ENCODE peak calls at places on chromosomes 6 and 20, in eight cellular contexts. Z is adipocyte; N is breast epithelium; F is MG63; O is CD8-positive, alpha-beta memory T cell; Q is neural progenitor cell; G is IMR-90; R is stomach. I is an unnamed sample.

GRCh38 chr6:4356899-4357659 is 221.7 kb upstream of the ECI2 start:
- DNase-seq in Z (no peak), F (no peak), R (peak), G (no peak), O (no peak), N (peak), Q (no peak), I (no peak)

GRCh38 chr6:125793280-125793679 is 2.5 kb downstream of the NCOA7 start:
- DNase-seq in Q (peak), N (no peak), Z (peak), R (no peak), F (no peak), G (no peak), O (no peak), I (no peak)

GRCh38 chr6:35078896-35079295 is 62.2 kb downstream of the TCP11 start:
- DNase-seq in N (no peak), O (no peak), G (no peak), R (no peak), F (no peak), Z (no peak), Q (no peak), I (no peak)

GRCh38 chr6:11596640-11597237 is 59.2 kb downstream of the TMEM170B start:
- DNase-seq in G (no peak), Z (no peak), N (no peak), Q (no peak), F (no peak), O (no peak), R (no peak), I (no peak)

GRCh38 chr6:139388384-139388783 is 13.9 kb upstream of the CITED2 start:
- DNase-seq in F (no peak), Q (no peak), Z (no peak), O (no peak), R (no peak), N (no peak), G (no peak), I (no peak)

GRCh38 chr6:127515234-127515793 is 3.8 kb downstream of the MTCL3 start:
- DNase-seq in R (no peak), F (no peak), N (no peak), G (no peak), Z (peak), Q (peak), O (no peak), I (peak)

GRCh38 chr20:9388826-9389187 is 125.6 kb upstream of the LAMP5 start:
- DNase-seq in R (no peak), F (no peak), Z (no peak), Q (no peak), N (no peak), O (no peak), G (no peak), I (no peak)

GRCh38 chr20:11302436-11302835 is 615.3 kb upstream of the BTBD3 start:
- DNase-seq in Z (peak), F (peak), N (no peak), Q (no peak), R (no peak), O (no peak), G (peak), I (no peak)

GRCh38 chr6:46746691-46747090 is at the start of gene ANKRD66:
- DNase-seq in O (no peak), Z (no peak), G (no peak), R (no peak), N (no peak), F (no peak), Q (no peak), I (no peak)

GRCh38 chr20:19758888-19759331 is 852 bp downstream of the RIN2 start:
- DNase-seq in R (peak), F (no peak), N (peak), O (no peak), Z (peak), Q (peak), G (no peak), I (no peak)

GRCh38 chr20:9600562-9600961 is 86.2 kb downstream of the LAMP5 start:
- DNase-seq in O (no peak), G (no peak), F (no peak), Q (peak), R (no peak), Z (no peak), N (no peak), I (no peak)

GRCh38 chr6:81727876-81728517 is 24.5 kb downstream of the TENT5A start:
- DNase-seq in R (peak), Q (no peak), N (no peak), Z (no peak), G (no peak), O (no peak), F (no peak), I (no peak)

GRCh38 chr6:152110878-152111820 is 303.7 kb downstream of the ESR1 start:
- DNase-seq in Q (no peak), Z (peak), R (no peak), O (no peak), G (no peak), F (no peak), N (no peak), I (peak)

GRCh38 chr6:157449610-157450009 is 68.6 kb downstream of the ZDHHC14 start:
- DNase-seq in R (no peak), F (no peak), N (no peak), Z (peak), G (peak), Q (no peak), O (no peak), I (no peak)

GRCh38 chr6:31204751-31205145 is 34.3 kb upstream of the POU5F1 start:
- DNase-seq in N (no peak), G (peak), Q (no peak), R (no peak), F (no peak), O (no peak), Z (no peak), I (no peak)

GRCh38 chr6:143965503-143966171 is 42.4 kb downstream of the PLAGL1 start:
- DNase-seq in N (no peak), R (no peak), Z (no peak), O (no peak), Q (no peak), F (peak), G (peak), I (no peak)

GRCh38 chr6:144284753-144285547 is at the start of gene UTRN:
- DNase-seq in Z (peak), F (peak), N (peak), Q (peak), G (peak), O (peak), R (peak), I (peak)

GRCh38 chr20:137668-138131 is 4.7 kb upstream of the DEFB126 start:
- DNase-seq in Z (peak), F (no peak), R (no peak), Q (no peak), G (no peak), O (no peak), N (no peak), I (peak)

GRCh38 chr20:49230575-49231211 is 11.5 kb downstream of the DDX27 start:
- DNase-seq in O (no peak), G (peak), R (no peak), N (peak), Q (no peak), Z (peak), F (no peak), I (no peak)

GRCh38 chr6:551405-551804 is 105.5 kb downstream of the HUS1B start:
- DNase-seq in Z (peak), N (no peak), G (peak), R (no peak), F (no peak), Q (peak), O (no peak), I (no peak)

GRCh38 chr20:815914-816606 is 17.5 kb upstream of the FAM110A start:
- DNase-seq in O (peak), G (peak), Q (peak), R (peak), F (peak), Z (peak), N (peak), I (peak)

GRCh38 chr6:78593898-78594666 is 273.3 kb upstream of the IRAK1BP1 start:
- DNase-seq in Z (no peak), G (peak), Q (no peak), F (no peak), R (no peak), N (no peak), O (no peak), I (no peak)

GRCh38 chr6:170087946-170088348 is 202.9 kb downstream of the DLL1 start:
- DNase-seq in O (peak), R (peak), N (no peak), G (no peak), Z (no peak), F (no peak), Q (no peak), I (peak)

GRCh38 chr6:35698858-35699257 is 10.1 kb upstream of the FKBP5 start:
- DNase-seq in Z (no peak), Q (no peak), F (no peak), G (no peak), O (no peak), R (no peak), N (no peak), I (no peak)

GRCh38 chr20:57605045-57605444 is 15.2 kb downstream of the ZBP1 start:
- DNase-seq in Q (no peak), O (peak), G (no peak), F (no peak), Z (no peak), N (no peak), R (no peak), I (no peak)

GRCh38 chr6:144195671-144196070 is 45.4 kb downstream of the STX11 start:
- DNase-seq in R (no peak), Q (no peak), Z (peak), F (no peak), G (peak), N (no peak), O (no peak), I (no peak)

GRCh38 chr6:41707565-41708200 is 27.7 kb downstream of the TFEB start:
- DNase-seq in Q (no peak), Z (no peak), G (no peak), F (no peak), N (peak), R (no peak), O (peak), I (peak)

GRCh38 chr20:11544029-11544678 is 373.5 kb upstream of the BTBD3 start:
- DNase-seq in O (no peak), Z (peak), Q (peak), N (no peak), R (no peak), G (peak), F (no peak), I (peak)

GRCh38 chr6:165762125-165762524 is 99.1 kb upstream of the PDE10A start:
- DNase-seq in N (no peak), F (no peak), Q (no peak), O (no peak), R (no peak), G (no peak), Z (no peak), I (no peak)

GRCh38 chr20:52731086-52731485 is 241.1 kb upstream of the TSHZ2 start:
- DNase-seq in Q (peak), O (no peak), Z (no peak), R (peak), G (no peak), N (peak), F (no peak), I (no peak)

GRCh38 chr6:157405986-157406385 is 25.0 kb downstream of the ZDHHC14 start:
- DNase-seq in Z (peak), F (no peak), Q (no peak), O (no peak), R (no peak), G (peak), N (no peak), I (no peak)

GRCh38 chr6:41073968-41074691 is 1.4 kb downstream of the NFYA start:
- DNase-seq in N (no peak), R (no peak), O (peak), G (peak), F (no peak), Q (peak), Z (peak), I (no peak)

GRCh38 chr20:39009348-39009747 is 47.2 kb downstream of the DHX35 start:
- DNase-seq in R (no peak), O (no peak), F (no peak), G (no peak), Z (no peak), N (no peak), Q (no peak), I (no peak)

GRCh38 chr20:60031107-60031506 is 72.9 kb downstream of the CDH26 start:
- DNase-seq in F (no peak), R (no peak), Z (no peak), N (no peak), Q (no peak), G (no peak), O (no peak), I (no peak)

GRCh38 chr20:60266184-60266823 is 308.1 kb downstream of the CDH26 start:
- DNase-seq in Q (no peak), Z (no peak), R (no peak), N (no peak), G (no peak), F (no peak), O (no peak), I (peak)

GRCh38 chr6:169170583-169170955 is 83.1 kb downstream of the THBS2 start:
- DNase-seq in Z (no peak), R (no peak), N (no peak), F (no peak), G (no peak), Q (no peak), O (no peak), I (no peak)

GRCh38 chr20:34689486-34689885 is 12.6 kb upstream of the PIGU start:
- DNase-seq in Q (no peak), F (no peak), N (no peak), R (no peak), Z (no peak), O (no peak), G (no peak), I (no peak)

GRCh38 chr6:133724726-133725125 is 164.2 kb upstream of the TCF21 start:
- DNase-seq in N (no peak), R (no peak), G (peak), Z (peak), Q (no peak), O (no peak), F (no peak), I (no peak)

DNA sequence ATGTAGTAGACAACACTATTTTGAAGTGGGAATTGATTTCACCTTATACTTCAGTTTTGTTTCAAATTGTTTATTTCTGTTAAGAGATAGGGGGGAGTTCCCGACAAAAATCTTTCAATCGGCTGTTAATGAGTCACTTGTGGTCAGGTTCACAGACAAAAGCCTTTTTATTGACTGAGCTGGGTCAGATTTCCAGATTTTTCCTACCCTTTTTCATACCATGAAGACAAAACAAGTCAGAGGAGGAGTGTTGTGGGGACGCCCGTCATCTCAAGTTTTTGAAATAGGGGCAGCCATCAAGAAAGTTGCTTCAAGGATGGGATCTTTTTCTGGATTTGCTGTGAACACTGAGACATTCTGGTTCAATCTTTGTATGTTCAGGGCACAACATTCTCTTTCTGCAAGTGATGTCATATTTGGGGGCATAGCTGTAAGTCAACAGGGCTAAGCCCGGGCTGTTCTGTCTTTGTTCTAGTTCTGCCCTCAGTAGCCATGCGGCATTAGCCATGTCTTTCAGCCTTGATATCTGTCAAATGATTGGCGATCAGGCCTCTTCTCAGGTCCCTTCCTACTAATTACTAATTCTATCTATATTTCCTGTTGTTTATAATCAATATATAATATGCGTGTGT is 496.0 kb upstream of the MARCKS start:
- DNase-seq in O (no peak), G (peak), N (no peak), F (no peak), Q (no peak), R (no peak), Z (peak), I (no peak)
- H3K4me3 ChIP-seq in O (no peak), G (no peak), N (no peak), F (no peak), Q (no peak), R (no peak), Z (no peak), I (no peak)

GRCh38 chr6:52305948-52306767 is 21.6 kb upstream of the MCM3 start:
- DNase-seq in G (no peak), F (no peak), N (no peak), R (no peak), Z (no peak), O (no peak), Q (no peak), I (no peak)

GRCh38 chr6:52304917-52305316 is 20.4 kb upstream of the MCM3 start:
- DNase-seq in R (no peak), O (no peak), Z (no peak), Q (peak), F (no peak), G (peak), N (no peak), I (no peak)

GRCh38 chr6:52303178-52303577 is 18.6 kb upstream of the MCM3 start:
- DNase-seq in R (no peak), N (no peak), Q (no peak), G (no peak), F (no peak), O (no peak), Z (no peak), I (no peak)

GRCh38 chr6:52306972-52307849 is 22.7 kb upstream of the MCM3 start:
- DNase-seq in F (no peak), N (no peak), R (no peak), Z (no peak), Q (no peak), O (no peak), G (no peak), I (no peak)

DNA sequence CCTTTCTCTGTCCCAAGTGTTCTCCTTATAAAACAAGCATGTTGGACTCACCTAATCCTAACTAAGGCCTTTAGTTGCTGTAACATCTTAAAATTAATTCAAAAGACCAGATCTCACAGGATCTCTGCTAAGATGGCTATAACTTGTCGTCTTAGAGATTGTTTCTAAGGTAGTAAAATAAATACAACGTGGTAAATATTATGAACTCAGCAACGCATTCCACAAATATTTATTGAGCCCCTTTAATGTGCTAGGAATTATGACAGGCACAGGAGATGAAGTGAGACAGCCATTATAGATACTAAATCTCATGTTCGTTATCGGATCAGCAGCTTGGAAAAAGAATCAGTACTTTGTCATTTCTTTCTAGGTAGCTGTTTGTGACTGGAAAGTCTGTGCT is 20.8 kb upstream of the MCM3 start:
- DNase-seq in R (no peak), Z (no peak), G (no peak), Q (no peak), N (no peak), O (no peak), F (no peak), I (no peak)
- H3K4me3 ChIP-seq in R (no peak), Z (peak), G (no peak), Q (no peak), N (no peak), O (peak), F (no peak), I (no peak)

DNA sequence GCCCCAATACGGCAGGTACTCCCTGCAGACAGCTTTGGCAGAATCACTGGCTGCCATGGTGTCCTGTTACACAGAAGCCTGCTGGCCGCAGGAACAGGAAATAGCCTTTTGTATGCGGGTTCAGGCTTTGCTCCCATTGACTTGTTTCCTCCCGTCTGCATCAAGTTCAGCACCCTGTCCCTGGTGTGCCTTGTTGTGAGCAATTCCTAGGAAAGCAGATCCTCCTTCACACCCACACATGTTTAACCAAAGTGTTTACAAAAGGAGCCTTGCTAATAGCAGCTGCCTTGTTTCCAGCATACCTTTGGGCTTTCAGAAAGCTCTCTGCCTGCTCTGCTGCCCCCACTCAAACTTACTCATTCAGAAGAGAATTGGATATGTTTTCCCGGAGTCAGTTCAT is 127.2 kb upstream of the SUPT3H start:
- DNase-seq in O (no peak), F (peak), Z (peak), Q (peak), G (peak), R (peak), N (no peak), I (no peak)
- H3K4me3 ChIP-seq in O (no peak), F (no peak), Z (no peak), Q (no peak), G (no peak), R (no peak), N (no peak), I (no peak)

GRCh38 chr6:116388924-116389323 is 18.2 kb downstream of the DSE start:
- DNase-seq in Z (no peak), N (no peak), Q (no peak), F (no peak), R (no peak), O (no peak), G (no peak), I (no peak)
- H3K4me3 ChIP-seq in Z (no peak), N (no peak), Q (no peak), F (no peak), R (no peak), O (no peak), G (no peak), I (no peak)

GRCh38 chr20:53738945-53739798 is 145.5 kb upstream of the ZNF217 start:
- DNase-seq in Z (no peak), R (no peak), O (no peak), N (no peak), Q (no peak), G (no peak), F (peak), I (no peak)
- H3K4me3 ChIP-seq in Z (peak), R (no peak), O (no peak), N (no peak), Q (peak), G (peak), F (peak), I (no peak)

GRCh38 chr6:159252955-159253508 is 83.8 kb downstream of the FNDC1 start:
- DNase-seq in Z (peak), R (no peak), F (peak), N (no peak), G (peak), O (no peak), Q (peak), I (peak)
- H3K4me3 ChIP-seq in Z (no peak), R (no peak), F (no peak), N (peak), G (no peak), O (no peak), Q (no peak), I (peak)

GRCh38 chr6:1913572-1913971 is 303.9 kb downstream of the FOXC1 start:
- DNase-seq in F (no peak), R (no peak), Z (no peak), N (no peak), O (no peak), G (no peak), Q (no peak), I (no peak)
- H3K4me3 ChIP-seq in F (no peak), R (no peak), Z (no peak), N (no peak), O (no peak), G (no peak), Q (no peak), I (no peak)

GRCh38 chr20:31515072-31515774 is 981 bp downstream of the HM13 start:
- DNase-seq in F (no peak), Z (no peak), R (no peak), Q (no peak), G (no peak), O (no peak), N (no peak), I (no peak)

GRCh38 chr20:31516651-31517050 is 2.4 kb downstream of the HM13 start:
- DNase-seq in Z (no peak), F (no peak), G (no peak), N (no peak), R (no peak), O (no peak), Q (no peak), I (no peak)

GRCh38 chr20:31515775-31516107 is 1.5 kb downstream of the HM13 start:
- DNase-seq in N (no peak), G (no peak), F (no peak), Q (no peak), Z (no peak), O (no peak), R (no peak), I (no peak)

GRCh38 chr20:31516166-31516565 is 1.9 kb downstream of the HM13 start:
- DNase-seq in Q (no peak), F (no peak), O (no peak), R (no peak), Z (no peak), G (no peak), N (no peak), I (no peak)

GRCh38 chr20:31517373-31517772 is 3.1 kb downstream of the HM13 start:
- DNase-seq in N (no peak), O (no peak), Q (peak), F (peak), G (peak), R (peak), Z (peak), I (no peak)
- H3K4me3 ChIP-seq in N (no peak), O (no peak), Q (no peak), F (no peak), G (no peak), R (peak), Z (peak), I (no peak)

I was measured in Jurkat, Clone E6-1.